ENCODE peak calls at places on chromosomes 16 and 17, in four cellular contexts. J is DND-41, B is NCI-H1092 treated with DMSO at 0.1 percent for 48 hours, C is epithelial cell of esophagus. R is an unnamed sample.

GRCh38 chr16:21121150-21121549 is 29.5 kb downstream of the DNAH3 start:
- DNase-seq in J (no peak), B (no peak), C (no peak), R (no peak)

GRCh38 chr17:22310717-22311686 is 618.7 kb downstream of the KCNJ18 start:
- DNase-seq in J (no peak), B (no peak), C (no peak), R (no peak)

GRCh38 chr17:57289613-57290012 is 33.3 kb downstream of the MSI2 start:
- DNase-seq in J (no peak), B (no peak), C (no peak), R (no peak)

GRCh38 chr17:73605444-73605843 is 38.8 kb downstream of the SDK2 start:
- DNase-seq in J (no peak), B (no peak), C (no peak), R (no peak)

GRCh38 chr17:82767041-82767754 is 15.3 kb downstream of the TBCD start:
- DNase-seq in J (peak; percentile 38), B (no peak), C (peak; percentile 68), R (no peak)

GRCh38 chr16:56814537-56815432 is 50.2 kb upstream of the SLC12A3 start:
- DNase-seq in J (no peak), B (no peak), C (peak; percentile 26), R (no peak)

GRCh38 chr17:65191805-65192740 is 54.9 kb downstream of the RGS9 start:
- DNase-seq in J (no peak), B (no peak), C (peak; percentile 80), R (no peak)

GRCh38 chr17:52027620-52028019 is 130.9 kb downstream of the CA10 start:
- DNase-seq in J (no peak), B (no peak), C (peak; percentile 83), R (no peak)